ENCODE peak calls at places on chromosome 20, in six cellular contexts. Z is ovary, S is choroid plexus epithelial cell, V is right lobe of liver, U is uterus, X is fibroblast of lung. K is an unnamed sample.

GRCh38 chr20:37516697-37517370 is 4.2 kb upstream of the NNAT start:
- DNase-seq in Z (no peak), S (peak; percentile 83), V (peak; percentile 19), U (no peak), X (peak; percentile 94), K (peak; percentile 35)

GRCh38 chr20:45359069-45359405 is 3.9 kb upstream of the SYS1 start:
- DNase-seq in Z (no peak), S (peak; percentile 89), V (peak; percentile 90), U (no peak), X (peak; percentile 88), K (peak; percentile 80)

GRCh38 chr20:25072226-25072811 is 9.6 kb downstream of the VSX1 start:
- DNase-seq in Z (no peak), S (no peak), V (peak; percentile 23), U (no peak), X (no peak), K (peak; percentile 61)

GRCh38 chr20:61731363-61732181 is 334.1 kb downstream of the TAF4 start:
- DNase-seq in Z (no peak), S (peak; percentile 43), V (no peak), U (no peak), X (peak; percentile 27), K (peak; percentile 40)

GRCh38 chr20:36499723-36500501 is 41.4 kb upstream of the MYL9 start:
- DNase-seq in Z (no peak), S (peak; percentile 65), V (no peak), U (no peak), X (no peak), K (peak; percentile 56)

GRCh38 chr20:21202284-21202683 is 76.4 kb downstream of the KIZ start:
- DNase-seq in Z (no peak), S (peak; percentile 13), V (no peak), U (no peak), X (peak; percentile 17), K (peak; percentile 13)

GRCh38 chr20:50308513-50309279 is 118.1 kb downstream of the CEBPB start:
- DNase-seq in Z (peak; percentile 92), S (peak; percentile 96), V (peak; percentile 91), U (peak; percentile 96), X (peak; percentile 100), K (peak; percentile 99)

GRCh38 chr20:478949-479429 is 16.7 kb upstream of the TBC1D20 start:
- DNase-seq in Z (no peak), S (peak; percentile 84), V (no peak), U (no peak), X (peak; percentile 84), K (peak; percentile 82)

GRCh38 chr20:574297-574942 is 30.8 kb upstream of the CSNK2A1 start:
- DNase-seq in Z (no peak), S (no peak), V (no peak), U (no peak), X (no peak), K (no peak)

GRCh38 chr20:3866464-3866863 is 19.8 kb downstream of the MAVS start:
- DNase-seq in Z (no peak), S (no peak), V (no peak), U (no peak), X (no peak), K (no peak)

GRCh38 chr20:2349801-2350200 is 30.9 kb upstream of the TGM6 start:
- DNase-seq in Z (no peak), S (no peak), V (no peak), U (no peak), X (no peak), K (peak; percentile 13)

GRCh38 chr20:34997171-34997570 is 41.5 kb downstream of the MYH7B start:
- DNase-seq in Z (peak; percentile 72), S (peak; percentile 46), V (no peak), U (peak; percentile 60), X (peak; percentile 34), K (no peak)

GRCh38 chr20:48278961-48279481 is 493.7 kb upstream of the SULF2 start:
- DNase-seq in Z (no peak), S (peak; percentile 69), V (no peak), U (no peak), X (no peak), K (peak; percentile 80)

GRCh38 chr20:8780926-8781325 is 288.0 kb upstream of the PLCB4 start:
- DNase-seq in Z (no peak), S (no peak), V (no peak), U (no peak), X (no peak), K (no peak)

DNA sequence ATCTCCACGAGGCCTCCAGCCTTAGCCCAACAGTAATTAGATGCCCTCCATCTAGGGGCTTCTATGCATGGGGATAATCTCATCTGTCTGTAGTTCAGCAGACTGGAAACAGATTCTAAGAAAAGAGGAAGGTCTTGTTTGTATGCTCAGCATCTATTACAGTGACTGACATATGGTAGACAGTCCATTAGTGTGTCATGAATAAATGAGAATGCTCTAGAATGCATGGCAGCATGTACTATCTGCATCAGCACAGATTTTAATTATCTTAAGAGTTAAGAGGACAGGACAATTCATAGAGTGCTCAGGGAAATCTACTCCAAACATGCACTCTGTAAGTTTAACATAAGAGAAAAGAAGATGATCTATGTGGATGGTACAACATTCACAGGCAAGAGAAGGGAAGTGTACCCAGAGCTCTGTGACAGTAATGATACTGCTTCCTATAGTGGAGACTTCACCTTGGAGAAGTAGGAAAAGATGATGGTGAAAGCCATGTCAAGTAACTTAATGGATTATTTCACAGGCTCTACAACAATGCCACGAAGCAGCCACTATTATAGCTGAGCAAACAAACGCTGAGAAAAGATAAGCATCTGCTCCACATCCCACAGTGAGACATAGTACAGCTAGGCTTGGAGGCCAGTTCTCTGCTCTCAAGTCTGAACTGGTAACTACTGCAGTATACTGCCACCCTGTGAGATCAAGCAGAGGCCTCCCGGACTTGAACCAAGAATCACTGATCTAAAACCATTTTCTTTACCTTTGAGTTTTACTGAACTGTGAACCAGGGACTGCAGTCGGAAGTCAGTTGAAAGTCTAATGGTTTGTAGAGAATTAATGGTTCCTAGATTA is 309.2 kb upstream of the SPTLC3 start:
- DNase-seq in Z (no peak), S (no peak), V (no peak), U (no peak), X (no peak), K (no peak)
- TF ChIP-seq CTCF in Z (no peak), S (no peak), V (no peak), U (no peak), X (no peak), K (no peak)

DNA sequence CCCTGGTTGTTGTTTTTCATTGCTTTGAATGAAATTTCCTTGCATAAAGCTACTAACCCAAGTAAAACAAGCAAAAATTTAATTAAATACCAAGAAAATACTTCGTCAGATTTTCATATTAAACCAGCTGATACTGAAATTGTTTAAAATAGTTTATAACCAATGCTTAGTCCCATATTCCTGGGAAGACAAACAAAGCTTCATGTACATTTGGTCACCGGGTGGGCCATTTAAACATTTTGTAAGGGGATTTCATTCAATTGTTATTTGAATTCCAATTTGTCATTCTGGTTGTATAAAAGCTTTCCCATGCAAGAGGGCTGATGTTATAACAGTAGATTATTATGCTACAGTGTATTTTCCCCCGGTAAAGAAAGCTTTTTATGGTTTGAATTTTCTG is 578 bp upstream of the RBBP9 start:
- DNase-seq in Z (no peak), S (no peak), V (no peak), U (no peak), X (no peak), K (no peak)
- H3K4me3 ChIP-seq in Z (no peak overlapping the region), S (no peak overlapping the region), V (no peak overlapping the region), U (no peak overlapping the region), X (no peak overlapping the region), K (no peak overlapping the region)

GRCh38 chr20:47013606-47014005 is 119.0 kb downstream of the EYA2 start:
- DNase-seq in Z (no peak), S (no peak), V (no peak), U (no peak), X (no peak), K (no peak)
- TF ChIP-seq CTCF in Z (no peak), S (peak; percentile 9), V (no peak), U (no peak), X (peak; percentile 1), K (no peak)

GRCh38 chr20:63858393-63859165 is 2.7 kb upstream of the ABHD16B start:
- DNase-seq in Z (peak; percentile 73), S (peak; percentile 94), V (no peak), U (peak; percentile 53), X (peak; percentile 65), K (peak; percentile 60)
- H3K4me3 ChIP-seq in Z (no peak overlapping the region), S (peak overlapping the region; percentile 8), V (no peak overlapping the region), U (no peak overlapping the region), X (no peak overlapping the region), K (no peak overlapping the region)

DNA sequence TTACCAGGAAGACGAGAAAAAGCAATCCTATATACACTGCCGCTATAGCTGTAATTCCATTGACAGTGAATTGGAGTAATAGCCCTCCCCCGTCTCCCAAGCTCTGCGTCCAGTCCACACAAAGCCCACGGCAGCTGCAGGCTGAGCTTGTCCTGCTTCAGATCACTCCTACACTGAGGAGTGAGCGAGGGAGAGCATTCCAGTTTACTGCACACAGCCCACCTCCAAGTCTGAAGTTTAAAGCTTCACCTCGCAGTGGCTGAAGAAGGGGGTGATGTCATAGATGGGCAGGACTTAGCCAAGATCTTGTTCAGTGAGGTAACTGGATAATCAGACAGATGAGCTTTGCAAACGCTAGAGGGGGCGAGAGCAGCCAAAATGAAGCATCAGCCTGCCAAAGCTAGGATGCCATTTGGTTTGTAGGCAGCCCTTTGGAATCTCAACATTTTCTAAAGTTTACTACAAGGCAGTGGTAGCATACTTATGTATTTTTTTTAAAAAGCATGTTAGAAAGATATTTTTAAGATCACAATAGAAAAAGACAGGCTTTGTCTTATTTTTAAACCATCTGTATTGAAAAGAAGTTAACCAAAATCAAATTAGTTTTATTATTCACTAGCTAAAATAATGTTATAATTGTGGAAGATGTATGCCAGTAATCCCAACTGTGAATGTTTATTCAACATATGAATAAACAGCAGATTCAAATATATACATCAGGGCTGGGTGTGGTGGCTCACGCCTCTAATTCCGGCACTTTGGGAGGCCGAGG is at the start of gene FLRT3:
- DNase-seq in Z (peak; percentile 77), S (peak; percentile 98), V (peak; percentile 89), U (peak; percentile 69), X (peak; percentile 97), K (peak; percentile 95)
- TF ChIP-seq CTCF in Z (peak; percentile 88), S (peak; percentile 93), V (peak; percentile 67), U (peak; percentile 68), X (peak; percentile 86), K (peak; percentile 69)

DNA sequence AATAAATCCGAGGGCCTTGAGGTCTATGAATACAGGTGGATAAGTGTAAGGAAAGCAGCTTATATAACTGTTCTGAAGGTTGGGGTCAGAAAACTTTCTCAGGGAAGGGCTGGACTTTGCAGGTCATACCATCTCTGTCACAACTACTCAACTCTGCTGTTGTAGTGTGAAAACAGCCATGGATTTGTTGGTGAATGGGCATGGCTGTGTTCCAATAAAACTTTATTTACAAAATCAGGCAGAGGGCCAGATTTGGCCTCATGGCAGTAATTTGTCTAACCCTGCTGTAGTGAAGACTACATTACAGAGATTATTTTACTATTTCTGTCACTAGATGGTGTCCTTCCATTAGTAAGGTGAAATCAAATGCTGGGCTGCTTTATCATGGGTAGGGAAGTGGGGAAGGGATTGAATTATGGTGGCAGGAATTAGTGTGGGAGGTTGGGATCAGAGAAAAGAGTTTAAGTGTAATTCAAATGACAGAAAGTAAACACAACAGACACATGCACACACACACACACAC is 409.6 kb upstream of the CHD6 start:
- DNase-seq in Z (no peak), S (no peak), V (no peak), U (no peak), X (no peak), K (no peak)
- H3K4me3 ChIP-seq in Z (no peak overlapping the region), S (no peak overlapping the region), V (no peak overlapping the region), U (no peak overlapping the region), X (no peak overlapping the region), K (no peak overlapping the region)

GRCh38 chr20:33394718-33395117 is 6.6 kb downstream of the CDK5RAP1 start:
- DNase-seq in Z (no peak), S (peak; percentile 20), V (no peak), U (no peak), X (peak; percentile 19), K (peak; percentile 16)
- TF ChIP-seq CTCF in Z (no peak), S (peak; percentile 24), V (no peak), U (no peak), X (peak; percentile 17), K (no peak)